ENCODE peak calls at places on chromosomes 6 and 20, in five cellular contexts. Y, I, H, T and J are unnamed samples.

GRCh38 chr6:138909975-138910374 is 78.1 kb downstream of the REPS1 start:
- DNase-seq in Y (no peak), I (no peak), H (no peak), T (no peak), J (no peak)

GRCh38 chr6:131949909-131950766 is 1.0 kb downstream of the CCN2 start:
- DNase-seq in Y (peak; percentile 86), I (peak; percentile 95), H (no peak), T (peak; percentile 87), J (no peak)

GRCh38 chr6:100381111-100381510 is 83.6 kb downstream of the SIM1 start:
- DNase-seq in Y (no peak), I (peak; percentile 16), H (no peak), T (no peak), J (no peak)

GRCh38 chr6:30954631-30955366 is 14.0 kb downstream of the MUCL3 start:
- DNase-seq in Y (no peak), I (peak; percentile 35), H (no peak), T (no peak), J (no peak)

GRCh38 chr20:1166963-1167720 is 17.6 kb downstream of the TMEM74B start:
- DNase-seq in Y (no peak), I (no peak), H (no peak), T (no peak), J (no peak)

GRCh38 chr6:3813150-3813780 is 35.9 kb upstream of the FAM50B start:
- DNase-seq in Y (peak; percentile 40), I (peak; percentile 80), H (no peak), T (no peak), J (no peak)

GRCh38 chr20:11212288-11212687 is 538.5 kb upstream of the JAG1 start:
- DNase-seq in Y (no peak), I (no peak), H (no peak), T (no peak), J (no peak)

GRCh38 chr6:36827261-36828079 is 11.8 kb downstream of the CPNE5 start:
- DNase-seq in Y (no peak), I (peak; percentile 43), H (no peak), T (no peak), J (no peak)

GRCh38 chr6:106488494-106489369 is 128.2 kb downstream of the CRYBG1 start:
- DNase-seq in Y (no peak), I (peak; percentile 40), H (no peak), T (no peak), J (no peak)

DNA sequence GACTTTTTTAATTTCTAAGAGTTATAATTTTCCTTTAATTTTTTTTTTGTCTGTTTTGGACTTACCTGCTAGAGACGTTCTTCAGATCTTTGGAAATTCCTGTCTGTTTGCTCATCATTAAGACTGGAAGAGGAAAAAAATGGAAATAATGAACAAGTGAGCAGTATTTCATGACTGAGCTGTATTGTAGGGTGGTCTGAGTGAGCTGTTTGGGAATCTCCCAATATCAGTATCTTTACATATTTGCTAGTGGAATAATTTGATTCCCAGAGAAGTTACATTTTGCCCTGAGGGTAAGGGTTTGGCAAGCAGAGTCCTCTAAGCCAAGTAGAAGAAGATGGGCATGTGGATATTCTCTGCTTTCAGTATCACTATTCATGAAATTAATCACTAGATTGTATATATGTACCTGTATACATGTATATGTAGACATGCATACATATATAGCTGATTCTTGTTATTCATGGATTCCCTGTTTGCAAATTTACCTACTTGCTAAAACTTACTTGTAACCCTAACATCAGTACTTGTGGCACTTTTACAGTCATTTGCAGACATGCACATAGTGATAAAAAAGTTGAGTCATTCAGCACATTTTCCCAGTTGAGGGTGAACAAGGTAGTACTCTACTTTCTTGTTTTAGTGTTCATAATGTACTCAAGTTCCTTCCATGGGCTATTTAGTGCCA is 13.5 kb downstream of the ZC2HC1B start:
- DNase-seq in Y (no peak), I (no peak), H (no peak), T (no peak), J (no peak)
- H3K4me3 ChIP-seq in Y (no peak overlapping the region), I (no peak overlapping the region), H (no peak overlapping the region), T (no peak overlapping the region), J (no peak overlapping the region)

GRCh38 chr20:40688129-40689099 is 622 bp downstream of the MAFB start:
- DNase-seq in Y (no peak), I (peak; percentile 43), H (no peak), T (no peak), J (no peak)
- H3K4me3 ChIP-seq in Y (peak overlapping the region; percentile 57), I (peak overlapping the region; percentile 80), H (no peak overlapping the region), T (peak overlapping the region; percentile 18), J (no peak overlapping the region)

DNA sequence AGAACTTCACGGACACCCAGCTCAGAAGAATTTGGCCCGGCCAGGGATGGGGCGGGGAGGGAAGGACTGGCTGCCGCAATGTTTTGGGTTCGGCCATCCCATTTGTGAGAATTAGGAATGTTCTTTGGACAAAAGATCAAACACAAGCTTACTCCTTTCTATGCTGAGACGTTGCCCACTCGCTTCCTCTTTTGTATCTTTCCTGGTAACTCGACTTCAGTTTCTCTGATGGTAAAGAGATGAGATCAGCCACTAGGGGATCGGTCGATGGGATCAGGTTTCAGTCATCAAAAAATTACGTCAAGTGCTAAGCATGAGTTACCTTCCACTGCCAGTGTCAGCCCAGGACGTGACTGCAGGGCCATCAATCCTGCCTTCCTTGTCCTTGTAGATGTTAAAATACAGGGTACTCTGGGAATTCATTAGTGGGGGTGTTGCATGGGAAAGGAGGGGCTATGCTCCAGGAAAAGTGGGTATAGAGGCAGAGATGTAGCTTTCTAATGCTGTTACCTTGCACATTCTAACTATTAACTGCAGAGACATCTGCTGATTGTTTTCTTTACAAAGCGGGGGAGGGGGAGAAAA is 190.2 kb downstream of the TSHZ2 start:
- DNase-seq in Y (no peak), I (peak; percentile 86), H (no peak), T (no peak), J (no peak)
- H3K4me3 ChIP-seq in Y (no peak overlapping the region), I (peak overlapping the region; percentile 64), H (no peak overlapping the region), T (no peak overlapping the region), J (no peak overlapping the region)

GRCh38 chr6:85680388-85680787 is 37.7 kb upstream of the SYNCRIP start:
- DNase-seq in Y (no peak), I (no peak), H (no peak), T (peak; percentile 38), J (no peak)
- H3K4me3 ChIP-seq in Y (no peak overlapping the region), I (peak overlapping the region; percentile 76), H (no peak overlapping the region), T (peak overlapping the region; percentile 96), J (no peak overlapping the region)